ENCODE peak calls at places on chromosomes 5 and 9, in five cellular contexts. One of them, this sample, is unnamed.
A peak's percentile ranks its signal among the peaks of the same experiment; 100 is the strongest.

GRCh38 chr9:74645007-74645639 is 148.0 kb downstream of the RORB start:
- DNase-seq in brain microvascular endothelial cell: no peak
- DNase-seq in GM06990: no peak
- DNase-seq in psoas muscle: no peak
- DNase-seq in esophagus muscularis mucosa: no peak
- DNase-seq in this sample: no peak

GRCh38 chr9:90961375-90961774 is 159.8 kb downstream of the SYK start:
- DNase-seq in psoas muscle: peak; percentile 66
- DNase-seq in esophagus muscularis mucosa: no peak
- DNase-seq in brain microvascular endothelial cell: peak; percentile 30
- DNase-seq in GM06990: no peak
- DNase-seq in this sample: no peak

GRCh38 chr5:66207800-66208561 is 63.9 kb downstream of the SREK1 start:
- DNase-seq in GM06990: no peak
- DNase-seq in psoas muscle: no peak
- DNase-seq in brain microvascular endothelial cell: no peak
- DNase-seq in esophagus muscularis mucosa: no peak
- DNase-seq in this sample: no peak

GRCh38 chr5:135565691-135566421 is 12.9 kb downstream of the CXCL14 start:
- DNase-seq in brain microvascular endothelial cell: peak; percentile 57
- DNase-seq in psoas muscle: peak; percentile 88
- DNase-seq in GM06990: no peak
- DNase-seq in esophagus muscularis mucosa: no peak
- DNase-seq in this sample: peak; percentile 84

GRCh38 chr5:33379757-33380156 is 61.0 kb upstream of the TARS1 start:
- DNase-seq in esophagus muscularis mucosa: no peak
- DNase-seq in psoas muscle: no peak
- DNase-seq in GM06990: no peak
- DNase-seq in brain microvascular endothelial cell: no peak
- DNase-seq in this sample: no peak

GRCh38 chr5:150624334-150625163 is 15.9 kb upstream of the SYNPO start:
- DNase-seq in brain microvascular endothelial cell: no peak
- DNase-seq in psoas muscle: peak; percentile 77
- DNase-seq in GM06990: peak; percentile 49
- DNase-seq in esophagus muscularis mucosa: no peak
- DNase-seq in this sample: no peak

GRCh38 chr5:90093931-90094485 is 315.5 kb downstream of the CETN3 start:
- DNase-seq in GM06990: no peak
- DNase-seq in brain microvascular endothelial cell: no peak
- DNase-seq in esophagus muscularis mucosa: no peak
- DNase-seq in psoas muscle: no peak
- DNase-seq in this sample: no peak

GRCh38 chr9:36858805-36859375 is 175.2 kb downstream of the PAX5 start:
- DNase-seq in brain microvascular endothelial cell: no peak
- DNase-seq in psoas muscle: no peak
- DNase-seq in GM06990: no peak
- DNase-seq in esophagus muscularis mucosa: no peak
- DNase-seq in this sample: no peak

GRCh38 chr5:176793736-176794135 is 16.6 kb upstream of the UNC5A start:
- DNase-seq in psoas muscle: no peak
- DNase-seq in GM06990: no peak
- DNase-seq in esophagus muscularis mucosa: no peak
- DNase-seq in brain microvascular endothelial cell: no peak
- DNase-seq in this sample: no peak

GRCh38 chr5:176793343-176793699 is 17.0 kb upstream of the UNC5A start:
- DNase-seq in GM06990: no peak
- DNase-seq in psoas muscle: no peak
- DNase-seq in brain microvascular endothelial cell: no peak
- DNase-seq in esophagus muscularis mucosa: no peak
- DNase-seq in this sample: no peak

GRCh38 chr5:176792584-176793342 is 17.6 kb upstream of the UNC5A start:
- DNase-seq in brain microvascular endothelial cell: no peak
- DNase-seq in psoas muscle: no peak
- DNase-seq in GM06990: no peak
- DNase-seq in esophagus muscularis mucosa: no peak
- DNase-seq in this sample: no peak

GRCh38 chr5:176796411-176796810 is 13.9 kb upstream of the UNC5A start:
- DNase-seq in GM06990: no peak
- DNase-seq in esophagus muscularis mucosa: no peak
- DNase-seq in psoas muscle: no peak
- DNase-seq in brain microvascular endothelial cell: no peak
- DNase-seq in this sample: no peak

GRCh38 chr5:176794509-176794908 is 15.8 kb upstream of the UNC5A start:
- DNase-seq in psoas muscle: no peak
- DNase-seq in GM06990: no peak
- DNase-seq in brain microvascular endothelial cell: no peak
- DNase-seq in esophagus muscularis mucosa: no peak
- DNase-seq in this sample: no peak
- H3K27me3 ChIP-seq in psoas muscle: no peaks in the 10 kb centered on the region
- H3K27me3 ChIP-seq in GM06990: peaks cover 3% of the 10 kb centered on the region
- H3K27me3 ChIP-seq in brain microvascular endothelial cell: peaks cover 59% of the 10 kb centered on the region
- H3K27me3 ChIP-seq in esophagus muscularis mucosa: no peaks in the 10 kb centered on the region
- H3K27me3 ChIP-seq in this sample: no peaks in the 10 kb centered on the region

DNA sequence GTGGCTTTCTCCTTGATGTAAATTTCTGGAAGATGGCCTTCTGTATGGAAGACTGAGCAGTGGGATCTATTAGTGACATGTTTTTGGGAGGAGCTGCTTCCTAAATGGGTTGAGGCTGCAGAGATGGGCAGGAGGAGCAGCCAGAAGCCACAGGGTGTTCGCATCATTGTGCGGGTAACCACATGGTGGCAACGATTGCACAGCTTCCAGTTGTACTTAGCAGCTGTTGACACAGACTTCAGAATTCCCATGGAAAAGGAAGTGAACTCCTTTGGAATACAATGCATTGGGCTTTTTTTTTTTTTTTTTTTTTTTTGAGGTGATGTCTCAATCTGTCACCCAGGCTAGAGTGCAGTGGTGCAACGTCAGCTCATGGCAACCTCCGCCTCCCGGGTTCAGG is 297.3 kb downstream of the NR3C1 start:
- DNase-seq in psoas muscle: peak; percentile 60
- DNase-seq in esophagus muscularis mucosa: no peak
- DNase-seq in GM06990: no peak
- DNase-seq in brain microvascular endothelial cell: peak; percentile 16
- DNase-seq in this sample: no peak
- TF ChIP-seq CTCF in psoas muscle: peak; percentile 23
- TF ChIP-seq CTCF in esophagus muscularis mucosa: no peak
- TF ChIP-seq CTCF in GM06990: no peak
- TF ChIP-seq CTCF in brain microvascular endothelial cell: peak; percentile 40
- TF ChIP-seq CTCF in this sample: no peak

DNA sequence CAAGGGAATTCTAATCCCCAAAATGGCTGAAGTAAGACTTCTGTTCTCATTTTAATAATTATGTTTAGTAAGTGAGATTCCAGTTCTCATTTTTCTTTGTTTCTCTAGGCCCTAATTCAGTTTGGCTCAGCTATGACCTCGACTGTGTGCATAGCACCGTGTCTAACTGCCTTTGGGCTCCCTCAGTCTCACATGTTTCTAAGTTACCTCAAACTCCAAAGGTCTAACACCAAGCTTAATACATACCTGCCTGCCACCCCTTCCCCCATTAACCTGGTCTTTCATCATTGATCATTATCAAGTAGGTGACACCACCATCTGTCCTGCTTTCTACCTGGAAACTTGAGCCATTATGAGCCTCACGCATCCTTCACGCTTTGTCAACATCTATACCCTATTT is 273.2 kb downstream of the SAXO1 start:
- DNase-seq in brain microvascular endothelial cell: no peak
- DNase-seq in GM06990: no peak
- DNase-seq in psoas muscle: no peak
- DNase-seq in esophagus muscularis mucosa: no peak
- DNase-seq in this sample: no peak
- H3K27me3 ChIP-seq in brain microvascular endothelial cell: no peaks in the 10 kb centered on the region
- H3K27me3 ChIP-seq in GM06990: no peaks in the 10 kb centered on the region
- H3K27me3 ChIP-seq in psoas muscle: no peaks in the 10 kb centered on the region
- H3K27me3 ChIP-seq in esophagus muscularis mucosa: no peaks in the 10 kb centered on the region
- H3K27me3 ChIP-seq in this sample: no peaks in the 10 kb centered on the region

GRCh38 chr5:42632501-42632900 is 124.1 kb upstream of the CCDC152 start:
- DNase-seq in psoas muscle: no peak
- DNase-seq in GM06990: no peak
- DNase-seq in brain microvascular endothelial cell: no peak
- DNase-seq in esophagus muscularis mucosa: no peak
- DNase-seq in this sample: no peak

GRCh38 chr5:42638972-42639371 is 117.6 kb upstream of the CCDC152 start:
- DNase-seq in esophagus muscularis mucosa: no peak
- DNase-seq in psoas muscle: no peak
- DNase-seq in GM06990: no peak
- DNase-seq in brain microvascular endothelial cell: no peak
- DNase-seq in this sample: no peak

GRCh38 chr5:42636946-42637345 is 119.7 kb upstream of the CCDC152 start:
- DNase-seq in GM06990: no peak
- DNase-seq in brain microvascular endothelial cell: no peak
- DNase-seq in esophagus muscularis mucosa: no peak
- DNase-seq in psoas muscle: no peak
- DNase-seq in this sample: no peak

GRCh38 chr5:42634575-42634974 is 122.0 kb upstream of the CCDC152 start:
- DNase-seq in psoas muscle: no peak
- DNase-seq in esophagus muscularis mucosa: no peak
- DNase-seq in GM06990: no peak
- DNase-seq in brain microvascular endothelial cell: no peak
- DNase-seq in this sample: no peak

GRCh38 chr5:42636425-42636824 is 120.2 kb upstream of the CCDC152 start:
- DNase-seq in psoas muscle: no peak
- DNase-seq in esophagus muscularis mucosa: no peak
- DNase-seq in GM06990: no peak
- DNase-seq in brain microvascular endothelial cell: no peak
- DNase-seq in this sample: no peak
- TF ChIP-seq CTCF in psoas muscle: no peak
- TF ChIP-seq CTCF in esophagus muscularis mucosa: no peak
- TF ChIP-seq CTCF in GM06990: peak; percentile 35
- TF ChIP-seq CTCF in brain microvascular endothelial cell: peak; percentile 57
- TF ChIP-seq CTCF in this sample: peak; percentile 27

GRCh38 chr9:113352411-113352810 is 3.1 kb downstream of the BSPRY start:
- DNase-seq in GM06990: no peak
- DNase-seq in esophagus muscularis mucosa: no peak
- DNase-seq in brain microvascular endothelial cell: no peak
- DNase-seq in psoas muscle: no peak
- DNase-seq in this sample: no peak
- H3K27me3 ChIP-seq in GM06990: no peaks in the 10 kb centered on the region
- H3K27me3 ChIP-seq in esophagus muscularis mucosa: no peaks in the 10 kb centered on the region
- H3K27me3 ChIP-seq in brain microvascular endothelial cell: peaks cover 47% of the 10 kb centered on the region
- H3K27me3 ChIP-seq in psoas muscle: no peaks in the 10 kb centered on the region
- H3K27me3 ChIP-seq in this sample: no peaks in the 10 kb centered on the region

GRCh38 chr9:18396102-18396728 is 77.7 kb upstream of the ADAMTSL1 start:
- DNase-seq in brain microvascular endothelial cell: peak; percentile 30
- DNase-seq in GM06990: no peak
- DNase-seq in psoas muscle: no peak
- DNase-seq in esophagus muscularis mucosa: no peak
- DNase-seq in this sample: no peak
- TF ChIP-seq CTCF in brain microvascular endothelial cell: peak; percentile 51
- TF ChIP-seq CTCF in GM06990: no peak
- TF ChIP-seq CTCF in psoas muscle: no peak
- TF ChIP-seq CTCF in esophagus muscularis mucosa: no peak
- TF ChIP-seq CTCF in this sample: no peak